ENCODE peak calls at places on chromosomes 3 and 15, in four cellular contexts. One of them, this sample, is unnamed. For H3K36me3, the result is how much of the 10 kb centered on the place peaks cover.

GRCh38 chr3:159451067-159451466 is 537.6 kb upstream of the IL12A start:
- DNase-seq in breast epithelium: no peak
- DNase-seq in esophagus squamous epithelium: no peak
- DNase-seq in tibial nerve: no peak
- DNase-seq in this sample: no peak

GRCh38 chr3:39494781-39495180 is 27.3 kb downstream of the MOBP start:
- DNase-seq in breast epithelium: no peak
- DNase-seq in esophagus squamous epithelium: no peak
- DNase-seq in tibial nerve: no peak
- DNase-seq in this sample: no peak

GRCh38 chr15:98395974-98396627 is 252.2 kb upstream of the IGF1R start:
- DNase-seq in breast epithelium: no peak
- DNase-seq in esophagus squamous epithelium: no peak
- DNase-seq in tibial nerve: no peak
- DNase-seq in this sample: no peak

GRCh38 chr3:115038831-115039230 is 108.3 kb downstream of the ZBTB20 start:
- DNase-seq in breast epithelium: no peak
- DNase-seq in esophagus squamous epithelium: no peak
- DNase-seq in tibial nerve: no peak
- DNase-seq in this sample: no peak

GRCh38 chr15:87522997-87523396 is 733.5 kb downstream of the NTRK3 start:
- DNase-seq in breast epithelium: no peak
- DNase-seq in esophagus squamous epithelium: no peak
- DNase-seq in tibial nerve: no peak
- DNase-seq in this sample: no peak

GRCh38 chr15:47477253-47477652 is 240.1 kb upstream of the SEMA6D start:
- DNase-seq in breast epithelium: no peak
- DNase-seq in esophagus squamous epithelium: no peak
- DNase-seq in tibial nerve: no peak
- DNase-seq in this sample: no peak

GRCh38 chr15:30962659-30963058 is 28.8 kb downstream of the MTMR10 start:
- DNase-seq in breast epithelium: no peak
- DNase-seq in esophagus squamous epithelium: no peak
- DNase-seq in tibial nerve: no peak
- DNase-seq in this sample: no peak

GRCh38 chr3:146566138-146566537 is 21.7 kb upstream of the PLSCR1 start:
- DNase-seq in breast epithelium: no peak
- DNase-seq in esophagus squamous epithelium: no peak
- DNase-seq in tibial nerve: no peak
- DNase-seq in this sample: no peak

GRCh38 chr15:28887344-28888174 is 1.8 kb downstream of the APBA2 start:
- DNase-seq in breast epithelium: no peak
- DNase-seq in esophagus squamous epithelium: no peak
- DNase-seq in tibial nerve: no peak
- DNase-seq in this sample: no peak

GRCh38 chr3:149181179-149181578 is 40.5 kb downstream of the CP start:
- DNase-seq in breast epithelium: no peak
- DNase-seq in esophagus squamous epithelium: no peak
- DNase-seq in tibial nerve: no peak
- DNase-seq in this sample: no peak

GRCh38 chr3:113897373-113897777 is 50.4 kb upstream of the ZDHHC23 start:
- DNase-seq in breast epithelium: no peak
- DNase-seq in esophagus squamous epithelium: no peak
- DNase-seq in tibial nerve: no peak
- DNase-seq in this sample: no peak
- TF ChIP-seq POLR2A in breast epithelium: peak
- TF ChIP-seq POLR2A in esophagus squamous epithelium: no peak
- TF ChIP-seq POLR2A in tibial nerve: no peak
- TF ChIP-seq POLR2A in this sample: no peak

GRCh38 chr3:15260531-15260930 is 54.5 kb downstream of the CAPN7 start:
- DNase-seq in breast epithelium: no peak
- DNase-seq in esophagus squamous epithelium: no peak
- DNase-seq in tibial nerve: no peak
- DNase-seq in this sample: no peak
- H3K36me3 ChIP-seq in breast epithelium: under half
- H3K36me3 ChIP-seq in esophagus squamous epithelium: under half
- H3K36me3 ChIP-seq in tibial nerve: under half
- H3K36me3 ChIP-seq in this sample: under half

GRCh38 chr15:81166949-81167816 is 29.5 kb upstream of the IL16 start:
- DNase-seq in breast epithelium: no peak
- DNase-seq in esophagus squamous epithelium: no peak
- DNase-seq in tibial nerve: no peak
- DNase-seq in this sample: no peak
- TF ChIP-seq POLR2A in breast epithelium: no peak
- TF ChIP-seq POLR2A in esophagus squamous epithelium: no peak
- TF ChIP-seq POLR2A in tibial nerve: no peak
- TF ChIP-seq POLR2A in this sample: no peak

DNA sequence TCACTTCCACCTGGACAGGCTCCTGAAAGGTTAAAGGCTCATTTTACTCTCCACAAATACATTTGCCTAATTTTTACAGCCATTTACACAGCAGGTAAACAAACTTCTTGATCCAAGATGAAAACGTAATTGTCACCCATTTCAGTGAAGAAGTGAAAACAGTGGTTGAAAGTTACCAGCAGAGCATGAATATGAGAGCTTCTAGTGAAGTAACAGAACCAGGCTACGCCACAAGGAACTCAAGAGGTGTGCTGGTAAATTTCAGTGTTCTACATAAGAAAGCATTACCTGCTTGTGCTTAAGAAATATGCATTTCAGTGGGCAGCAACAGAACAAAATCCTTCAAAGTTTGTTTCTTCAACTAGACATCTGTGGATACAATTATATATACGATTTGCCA is 113.2 kb downstream of the MECOM start:
- DNase-seq in breast epithelium: no peak
- DNase-seq in esophagus squamous epithelium: no peak
- DNase-seq in tibial nerve: no peak
- DNase-seq in this sample: no peak
- H3K36me3 ChIP-seq in breast epithelium: under half
- H3K36me3 ChIP-seq in esophagus squamous epithelium: under half
- H3K36me3 ChIP-seq in tibial nerve: under half
- H3K36me3 ChIP-seq in this sample: under half

GRCh38 chr3:79019137-79019923 is 748.5 kb downstream of the ROBO1 start:
- DNase-seq in breast epithelium: peak
- DNase-seq in esophagus squamous epithelium: no peak
- DNase-seq in tibial nerve: peak
- DNase-seq in this sample: peak
- TF ChIP-seq POLR2A in breast epithelium: no peak
- TF ChIP-seq POLR2A in esophagus squamous epithelium: peak
- TF ChIP-seq POLR2A in tibial nerve: peak
- TF ChIP-seq POLR2A in this sample: peak

DNA sequence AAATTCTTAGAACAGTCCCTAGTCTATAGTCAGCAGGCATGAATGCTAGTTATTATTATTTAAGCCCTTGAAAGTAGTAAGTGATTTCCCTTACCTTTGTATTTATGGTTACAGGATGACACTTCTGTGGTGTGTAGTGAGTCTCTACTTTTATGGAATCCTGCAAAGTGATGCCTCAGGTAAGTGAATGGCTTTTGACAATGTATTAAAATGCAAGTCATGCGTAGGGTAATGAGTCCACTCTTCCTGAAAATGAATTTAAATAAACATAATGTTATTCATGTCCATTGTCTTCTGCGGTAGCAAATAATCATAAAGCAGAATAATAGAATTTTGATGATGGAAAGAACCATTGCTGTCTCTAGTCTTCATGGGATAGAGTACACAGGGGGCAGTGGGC is 50.3 kb downstream of the IL1RAP start:
- DNase-seq in breast epithelium: no peak
- DNase-seq in esophagus squamous epithelium: no peak
- DNase-seq in tibial nerve: no peak
- DNase-seq in this sample: no peak
- H3K36me3 ChIP-seq in breast epithelium: under half
- H3K36me3 ChIP-seq in esophagus squamous epithelium: under half
- H3K36me3 ChIP-seq in tibial nerve: under half
- H3K36me3 ChIP-seq in this sample: under half

GRCh38 chr3:12662593-12663310 is 1.2 kb downstream of the RAF1 start:
- DNase-seq in breast epithelium: no peak
- DNase-seq in esophagus squamous epithelium: no peak
- DNase-seq in tibial nerve: no peak
- DNase-seq in this sample: peak

GRCh38 chr3:12661926-12662592 is 1.9 kb downstream of the RAF1 start:
- DNase-seq in breast epithelium: no peak
- DNase-seq in esophagus squamous epithelium: no peak
- DNase-seq in tibial nerve: no peak
- DNase-seq in this sample: no peak

GRCh38 chr3:12660196-12660595 is 3.7 kb downstream of the RAF1 start:
- DNase-seq in breast epithelium: no peak
- DNase-seq in esophagus squamous epithelium: no peak
- DNase-seq in tibial nerve: no peak
- DNase-seq in this sample: no peak

GRCh38 chr3:12663311-12663935 is 494 bp downstream of the RAF1 start:
- DNase-seq in breast epithelium: peak
- DNase-seq in esophagus squamous epithelium: no peak
- DNase-seq in tibial nerve: no peak
- DNase-seq in this sample: peak

DNA sequence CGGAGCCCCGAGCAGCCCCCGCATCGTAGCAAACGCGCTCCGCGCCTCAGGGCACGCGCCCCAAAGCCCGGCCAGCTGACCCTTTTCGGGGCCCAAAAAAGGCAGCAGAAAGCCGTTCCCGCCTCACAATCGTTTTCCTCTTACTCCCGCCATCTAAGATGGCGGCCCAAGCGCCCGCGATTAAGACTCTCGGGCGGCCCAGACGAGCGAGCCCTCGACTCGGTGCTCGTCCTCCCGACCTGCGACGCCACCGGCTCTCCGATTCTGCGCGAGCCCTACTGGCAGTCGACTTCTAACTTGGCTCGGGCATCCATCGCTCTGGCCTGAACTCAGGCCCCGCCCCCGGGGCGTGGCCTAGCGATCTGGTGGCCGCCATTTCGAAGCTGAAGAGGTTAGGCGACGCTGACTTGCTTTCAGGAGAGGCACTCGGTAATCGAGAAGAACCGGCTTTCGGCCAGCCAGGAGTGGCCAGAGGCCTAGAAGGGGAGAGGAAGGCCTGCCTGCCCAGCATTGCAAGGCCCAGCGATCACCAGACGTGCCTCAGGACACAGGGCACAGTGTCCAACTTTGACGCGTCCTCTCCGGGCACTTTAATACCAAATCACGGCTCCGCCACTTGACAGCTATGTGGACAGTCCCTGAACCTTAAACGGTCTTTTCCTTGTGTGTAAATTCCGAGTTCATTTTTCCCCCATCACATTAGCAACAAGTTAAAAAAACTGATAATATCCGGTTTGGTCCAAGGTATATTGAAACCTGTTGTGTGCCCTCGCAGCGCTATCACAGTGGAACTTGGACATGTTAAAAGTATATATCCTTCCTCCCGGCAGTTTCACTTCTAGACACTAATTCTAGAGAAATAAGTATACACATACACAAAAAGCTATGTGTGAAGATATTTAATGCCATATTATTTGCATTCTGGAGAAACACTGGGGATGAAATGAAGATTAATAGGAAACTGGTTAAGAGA is at the start of gene RAF1:
- DNase-seq in breast epithelium: peak
- DNase-seq in esophagus squamous epithelium: peak
- DNase-seq in tibial nerve: peak
- DNase-seq in this sample: peak
- TF ChIP-seq POLR2A in breast epithelium: peak
- TF ChIP-seq POLR2A in esophagus squamous epithelium: peak
- TF ChIP-seq POLR2A in tibial nerve: peak
- TF ChIP-seq POLR2A in this sample: peak

GRCh38 chr15:90918034-90918788 is 14.1 kb downstream of the HDDC3 start:
- DNase-seq in breast epithelium: no peak
- DNase-seq in esophagus squamous epithelium: no peak
- DNase-seq in tibial nerve: no peak
- DNase-seq in this sample: no peak
- H3K36me3 ChIP-seq in breast epithelium: under half
- H3K36me3 ChIP-seq in esophagus squamous epithelium: under half
- H3K36me3 ChIP-seq in tibial nerve: under half
- H3K36me3 ChIP-seq in this sample: under half